ENCODE peak calls at places on chromosomes 13 and 19, in four cellular contexts. N, P, T and F are unnamed samples.
A peak's percentile ranks its signal among the peaks of the same experiment; 100 is the strongest.

GRCh38 chr13:113672002-113672651 is 5.1 kb downstream of the GRK1 start:
- DNase-seq in T (no peak), N (no peak), P (no peak), F (no peak)

GRCh38 chr19:15934332-15935078 is at the start of gene CYP4F11:
- DNase-seq in T (no peak), P (no peak), N (no peak), F (no peak)

GRCh38 chr13:114229486-114229885 is 5.2 kb upstream of the CDC16 start:
- DNase-seq in T (no peak), P (no peak), N (no peak), F (no peak)

GRCh38 chr19:37855098-37855497 is 51.3 kb downstream of the WDR87 start:
- DNase-seq in P (peak; percentile 19), T (no peak), N (peak; percentile 45), F (no peak)

GRCh38 chr13:29165840-29166239 is 345.7 kb downstream of the MTUS2 start:
- DNase-seq in T (no peak), P (no peak), N (no peak), F (no peak)

GRCh38 chr13:57030671-57031070 is 110.0 kb upstream of the PRR20A start:
- DNase-seq in P (no peak), T (no peak), N (no peak), F (no peak)

GRCh38 chr13:26646603-26647002 is 89.1 kb downstream of the WASF3 start:
- DNase-seq in P (no peak), T (no peak), N (no peak), F (no peak)

GRCh38 chr19:7255119-7255518 is 39.1 kb downstream of the INSR start:
- DNase-seq in P (no peak), T (no peak), N (no peak), F (no peak)

GRCh38 chr13:97810152-97810551 is 143.3 kb upstream of the IPO5 start:
- DNase-seq in N (no peak), P (peak; percentile 3), T (no peak), F (no peak)

GRCh38 chr13:94480672-94481145 is 1.2 kb upstream of the DCT start:
- DNase-seq in T (no peak), N (no peak), P (no peak), F (no peak)

GRCh38 chr13:102091231-102091630 is 310.6 kb downstream of the FGF14 start:
- DNase-seq in T (no peak), P (no peak), N (no peak), F (no peak)

GRCh38 chr19:43526884-43527859 is at the start of gene ETHE1:
- DNase-seq in N (peak; percentile 53), T (no peak), P (peak; percentile 79), F (peak; percentile 88)

GRCh38 chr19:18203408-18203862 is 407 bp downstream of the RAB3A start:
- DNase-seq in T (no peak), N (no peak), P (no peak), F (no peak)

GRCh38 chr19:40597329-40597838 is 3.8 kb upstream of the LTBP4 start:
- DNase-seq in N (no peak), P (no peak), T (no peak), F (no peak)

GRCh38 chr19:40365613-40366401 is 17.3 kb downstream of the PLD3 start:
- DNase-seq in P (peak; percentile 93), T (no peak), N (no peak), F (peak; percentile 93)

GRCh38 chr19:2186071-2186846 is 22.5 kb downstream of the DOT1L start:
- DNase-seq in T (no peak), P (peak; percentile 99), N (peak; percentile 87), F (peak; percentile 93)

GRCh38 chr19:19468424-19469050 is 46.8 kb downstream of the TSSK6 start:
- DNase-seq in N (no peak), P (no peak), T (no peak), F (no peak)

GRCh38 chr13:75993823-75994222 is 357.7 kb downstream of the LMO7 start:
- DNase-seq in P (no peak), N (no peak), T (no peak), F (no peak)

GRCh38 chr13:69319659-69320058 is 788.0 kb upstream of the ATXN8OS start:
- DNase-seq in T (no peak), P (no peak), N (no peak), F (no peak)

GRCh38 chr19:57815247-57816075 is 748 bp upstream of the ZNF552 start:
- DNase-seq in P (no peak), T (no peak), N (no peak), F (no peak)

GRCh38 chr13:40352385-40352778 is 314.1 kb downstream of the FOXO1 start:
- DNase-seq in T (no peak), N (no peak), P (no peak), F (no peak)

GRCh38 chr19:51457351-51458013 is 772 bp downstream of the SIGLEC8 start:
- DNase-seq in P (no peak), T (no peak), N (no peak), F (peak; percentile 81)

GRCh38 chr13:94061316-94061715 is 418.2 kb downstream of the DCT start:
- DNase-seq in P (no peak), T (no peak), N (no peak), F (no peak)

GRCh38 chr13:113404723-113405471 is 41.0 kb upstream of the GRTP1 start:
- DNase-seq in N (no peak), T (no peak), P (no peak), F (no peak)

GRCh38 chr13:72504026-72504925 is 223.2 kb downstream of the MZT1 start:
- DNase-seq in P (no peak), N (no peak), T (no peak), F (no peak)

GRCh38 chr19:44202470-44202869 is 9.9 kb upstream of the ZNF227 start:
- DNase-seq in P (no peak), T (no peak), N (no peak), F (no peak)

GRCh38 chr19:6273701-6274601 is 5.8 kb downstream of the MLLT1 start:
- DNase-seq in P (peak; percentile 97), N (peak; percentile 73), T (no peak), F (no peak)

GRCh38 chr13:56906909-56907308 is 233.8 kb upstream of the PRR20A start:
- DNase-seq in P (no peak), T (no peak), N (no peak), F (no peak)

GRCh38 chr13:28618595-28618994 is 40.3 kb upstream of the POMP start:
- DNase-seq in P (no peak), N (no peak), T (no peak), F (no peak)